ENCODE peak calls at places on chromosomes 16 and 17, in nine cellular contexts. X, Q, V, I, J, R, A, Y and L are unnamed samples.

GRCh38 chr17:29141484-29141835 is 38.7 kb downstream of the MYO18A start:
- DNase-seq in Q (no peak), X (no peak), A (no peak), I (no peak), V (no peak), R (no peak), Y (no peak), J (no peak), L (no peak)

GRCh38 chr17:2197271-2197670 is 106.3 kb downstream of the SMG6 start:
- DNase-seq in A (no peak), V (no peak), I (no peak), Y (no peak), R (no peak), X (no peak), Q (no peak), J (no peak), L (no peak)

GRCh38 chr17:68289473-68289872 is 1.5 kb downstream of the SLC16A6 start:
- DNase-seq in I (no peak), J (peak), X (no peak), R (no peak), Q (no peak), Y (no peak), V (no peak), A (no peak), L (no peak)

GRCh38 chr17:75367312-75367711 is 38.2 kb downstream of the GRB2 start:
- DNase-seq in V (no peak), J (peak), Y (peak), I (peak), X (peak), Q (no peak), R (peak), A (no peak), L (no peak)

GRCh38 chr16:7257026-7257425 is 75.6 kb upstream of the RBFOX1 start:
- DNase-seq in R (no peak), J (no peak), V (no peak), Y (no peak), Q (no peak), X (no peak), I (no peak), A (no peak), L (no peak)

GRCh38 chr17:35640977-35641526 is 53.9 kb downstream of the AP2B1 start:
- DNase-seq in J (no peak), I (no peak), V (no peak), Q (no peak), Y (no peak), R (no peak), X (no peak), A (no peak), L (no peak)

GRCh38 chr17:42979511-42980273 is at the start of gene PTGES3L:
- DNase-seq in R (peak), J (peak), Y (peak), X (peak), I (peak), V (peak), A (peak), Q (peak), L (no peak)

GRCh38 chr17:77417575-77417974 is 276.8 kb downstream of the SEC14L1 start:
- DNase-seq in Y (no peak), J (no peak), Q (no peak), X (no peak), V (no peak), R (no peak), I (no peak), A (no peak), L (no peak)

GRCh38 chr16:23283571-23283970 is 18.5 kb upstream of the SCNN1B start:
- DNase-seq in V (no peak), R (no peak), X (no peak), J (peak), Q (no peak), Y (no peak), I (no peak), A (no peak), L (no peak)

GRCh38 chr16:29663020-29663828 is at the start of gene SPN:
- DNase-seq in Y (no peak), R (no peak), X (no peak), A (no peak), Q (no peak), V (no peak), J (no peak), I (no peak), L (no peak)

GRCh38 chr17:57722704-57723043 is 22.4 kb downstream of the CCDC182 start:
- DNase-seq in A (no peak), Y (no peak), R (no peak), I (no peak), J (no peak), X (no peak), Q (no peak), V (no peak), L (no peak)

GRCh38 chr16:30032083-30032819 is 1.2 kb upstream of the TLCD3B start:
- DNase-seq in A (peak), R (peak), Q (peak), I (peak), Y (peak), J (peak), X (peak), V (peak), L (no peak)

GRCh38 chr17:80513201-80513600 is 31.4 kb upstream of the RPTOR start:
- DNase-seq in V (no peak), Y (no peak), X (no peak), I (no peak), A (no peak), Q (no peak), J (no peak), R (no peak), L (no peak)

GRCh38 chr17:38602862-38603785 is 2.6 kb downstream of the SRCIN1 start:
- DNase-seq in R (no peak), I (no peak), V (no peak), X (no peak), J (no peak), A (no peak), Q (no peak), Y (no peak), L (no peak)

GRCh38 chr17:38752930-38753506 is 477 bp downstream of the PSMB3 start:
- DNase-seq in J (peak), V (no peak), X (no peak), Q (no peak), Y (no peak), A (no peak), R (no peak), I (peak), L (no peak)

GRCh38 chr17:40702271-40702670 is 1.3 kb downstream of the KRT24 start:
- DNase-seq in V (no peak), Q (no peak), J (no peak), A (no peak), X (no peak), I (no peak), Y (no peak), R (no peak), L (no peak)

GRCh38 chr16:47777191-47777590 is 316.1 kb downstream of the PHKB start:
- DNase-seq in Y (no peak), R (no peak), V (peak), J (peak), A (peak), Q (no peak), X (no peak), I (peak), L (no peak)

GRCh38 chr16:21101631-21102420 is 48.8 kb downstream of the DNAH3 start:
- DNase-seq in I (peak), Y (peak), A (peak), V (peak), J (peak), R (peak), Q (peak), X (no peak), L (no peak)

GRCh38 chr17:6381526-6382135 is 53.3 kb downstream of the AIPL1 start:
- DNase-seq in Y (no peak), J (peak), Q (no peak), A (no peak), I (peak), R (no peak), V (no peak), X (no peak), L (no peak)

GRCh38 chr16:81598083-81598482 is 153.5 kb downstream of the CMIP start:
- DNase-seq in I (no peak), A (no peak), J (no peak), R (no peak), V (no peak), X (no peak), Q (no peak), Y (no peak), L (no peak)

GRCh38 chr16:70805380-70805779 is 4.4 kb upstream of the VAC14 start:
- DNase-seq in R (no peak), X (no peak), A (no peak), Q (no peak), I (no peak), V (no peak), J (no peak), Y (no peak), L (no peak)